ENCODE peak calls at places on chromosomes 12 and 14, in five cellular contexts. Q, V, W, C and D are unnamed samples.
A peak's percentile ranks its signal among the peaks of the same experiment; 100 is the strongest.

GRCh38 chr12:50283924-50284236 is 560 bp upstream of the LIMA1 start:
- DNase-seq in Q (peak; percentile 4), W (no peak), V (no peak), C (no peak), D (no peak)

GRCh38 chr14:65069874-65070709 is 32.2 kb downstream of the MAX start:
- DNase-seq in Q (no peak), C (no peak), W (no peak), V (no peak), D (no peak)

GRCh38 chr12:48875944-48876520 is 10.4 kb upstream of the RND1 start:
- DNase-seq in V (peak; percentile 7), W (no peak), C (no peak), Q (no peak), D (no peak)

GRCh38 chr12:3241621-3242020 is 164.4 kb downstream of the TSPAN9 start:
- DNase-seq in W (no peak), Q (no peak), V (no peak), C (peak; percentile 60), D (no peak)

GRCh38 chr12:68235576-68235975 is 10.0 kb upstream of the IL26 start:
- DNase-seq in C (no peak), W (no peak), Q (no peak), V (no peak), D (no peak)

GRCh38 chr14:95069547-95069946 is 87.8 kb downstream of the DICER1 start:
- DNase-seq in Q (no peak), C (no peak), V (no peak), W (no peak), D (no peak)

GRCh38 chr12:62211510-62211909 is 48.7 kb upstream of the USP15 start:
- DNase-seq in V (no peak), W (no peak), Q (no peak), C (no peak), D (no peak)

GRCh38 chr12:30795660-30796507 is 41.1 kb upstream of the CAPRIN2 start:
- DNase-seq in Q (no peak), C (peak; percentile 48), W (peak; percentile 64), V (peak; percentile 56), D (peak; percentile 88)

GRCh38 chr14:104634886-104635570 is 30.5 kb upstream of the TMEM179 start:
- DNase-seq in C (no peak), W (no peak), V (no peak), Q (no peak), D (peak; percentile 32)

GRCh38 chr12:85985996-85986395 is 111.9 kb downstream of the NTS start:
- DNase-seq in Q (no peak), V (no peak), W (no peak), C (no peak), D (no peak)

GRCh38 chr12:112130461-112130998 is 5.2 kb downstream of the TRAFD1 start:
- DNase-seq in W (no peak), Q (peak; percentile 70), V (no peak), C (no peak), D (no peak)

GRCh38 chr12:25395227-25395626 is 144.5 kb upstream of the KRAS start:
- DNase-seq in Q (no peak), V (no peak), W (no peak), C (no peak), D (no peak)

GRCh38 chr12:27024291-27024690 is 1.9 kb downstream of the MED21 start:
- DNase-seq in C (no peak), W (no peak), V (no peak), Q (no peak), D (no peak)
- TF ChIP-seq ZBTB33 in C (no peak), W (no peak), V (no peak), Q (no peak), D (no peak)

GRCh38 chr14:60656755-60657608 is 7.7 kb upstream of the SIX1 start:
- DNase-seq in V (no peak), W (no peak), Q (peak; percentile 31), C (peak; percentile 58), D (peak; percentile 71)
- TF ChIP-seq ZBTB33 in V (no peak), W (no peak), Q (no peak), C (peak; percentile 98), D (no peak)

GRCh38 chr14:73227812-73228781 is 9.2 kb upstream of the PAPLN start:
- DNase-seq in Q (no peak), C (peak; percentile 38), V (no peak), W (no peak), D (peak; percentile 41)
- TF ChIP-seq ZBTB33 in Q (no peak), C (no peak), V (no peak), W (no peak), D (peak; percentile 28)

GRCh38 chr12:94722664-94723063 is 72.3 kb upstream of the TMCC3 start:
- DNase-seq in Q (no peak), V (no peak), W (no peak), C (no peak), D (no peak)
- TF ChIP-seq ZBTB33 in Q (no peak), V (no peak), W (no peak), C (no peak), D (no peak)

GRCh38 chr12:89126712-89127111 is 225.6 kb downstream of the DUSP6 start:
- DNase-seq in Q (no peak), W (no peak), C (no peak), V (no peak), D (no peak)
- TF ChIP-seq ZBTB33 in Q (no peak), W (no peak), C (no peak), V (no peak), D (no peak)

DNA sequence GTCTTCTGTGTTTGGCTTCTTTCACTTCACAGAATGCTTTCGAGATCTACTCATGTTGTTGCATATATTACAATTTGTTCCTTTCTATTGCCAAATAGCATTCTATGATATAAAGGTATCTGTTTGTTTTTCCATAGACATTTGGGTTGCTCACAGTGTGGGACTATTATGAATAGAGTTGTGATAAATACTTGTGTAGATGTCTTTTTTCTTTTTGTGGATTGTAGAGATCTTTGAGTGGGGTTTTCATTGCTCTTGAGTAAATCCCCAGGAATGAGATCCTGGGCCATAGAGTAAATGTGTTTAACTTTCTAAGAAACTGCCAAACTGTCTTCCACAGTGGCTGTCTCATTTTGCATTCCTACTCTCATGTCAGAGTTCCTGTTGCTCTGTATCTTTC is 24.9 kb upstream of the CEBPE start:
- DNase-seq in V (no peak), W (no peak), C (no peak), Q (no peak), D (no peak)
- TF ChIP-seq ZBTB33 in V (no peak), W (no peak), C (no peak), Q (no peak), D (no peak)

GRCh38 chr12:40225984-40226602 is 1.3 kb downstream of the LRRK2 start:
- DNase-seq in V (no peak), Q (peak; percentile 85), C (no peak), W (no peak), D (no peak)
- TF ChIP-seq ZBTB33 in V (no peak), Q (no peak), C (no peak), W (no peak), D (no peak)

GRCh38 chr12:130775953-130776856 is 60.1 kb upstream of the RIMBP2 start:
- DNase-seq in C (peak; percentile 97), V (no peak), W (peak; percentile 26), Q (no peak), D (no peak)
- TF ChIP-seq ZBTB33 in C (no peak), V (no peak), W (no peak), Q (no peak), D (no peak)